ENCODE peak calls at places on chromosome 15, in seven cellular contexts. F, I, L, P, J, O and X are unnamed samples.

GRCh38 chr15:50051811-50052419 is 67.1 kb downstream of the ATP8B4 start:
- DNase-seq in L (no peak), J (peak; percentile 43), I (peak; percentile 93), O (peak; percentile 19), F (peak; percentile 93), P (no peak), X (peak; percentile 87)

GRCh38 chr15:94792166-94792565 is 560.8 kb downstream of the MCTP2 start:
- DNase-seq in J (no peak), P (no peak), I (no peak), L (no peak), F (no peak), O (no peak), X (peak; percentile 93)

GRCh38 chr15:25391971-25392733 is 46.7 kb downstream of the UBE3A start:
- DNase-seq in F (peak; percentile 58), J (no peak), L (no peak), O (no peak), I (peak; percentile 44), P (no peak), X (peak; percentile 73)

GRCh38 chr15:70479056-70479455 is 284.3 kb downstream of the UACA start:
- DNase-seq in L (no peak), I (no peak), O (no peak), F (no peak), J (no peak), P (no peak), X (no peak)

GRCh38 chr15:62739507-62739906 is 303.0 kb upstream of the TPM1 start:
- DNase-seq in P (no peak), L (no peak), O (no peak), I (no peak), J (no peak), F (peak; percentile 26), X (peak; percentile 36)

GRCh38 chr15:93664180-93664951 is 567.0 kb upstream of the MCTP2 start:
- DNase-seq in O (no peak), F (no peak), I (no peak), P (no peak), L (no peak), J (no peak), X (no peak)

GRCh38 chr15:30923429-30923828 is 19.7 kb downstream of the FAN1 start:
- DNase-seq in I (no peak), J (no peak), L (no peak), O (no peak), F (no peak), P (no peak), X (no peak)

GRCh38 chr15:67197364-67197695 is 57.1 kb downstream of the AAGAB start:
- DNase-seq in O (no peak), F (no peak), I (no peak), P (no peak), J (no peak), L (no peak), X (no peak)

GRCh38 chr15:56619881-56620280 is 113.4 kb downstream of the ZNF280D start:
- DNase-seq in F (no peak), L (no peak), J (no peak), O (no peak), I (no peak), P (no peak), X (no peak)

GRCh38 chr15:68639926-68640600 is 61.3 kb downstream of the CORO2B start:
- DNase-seq in O (no peak), I (peak; percentile 40), L (no peak), P (no peak), F (peak; percentile 35), J (no peak), X (peak; percentile 77)

GRCh38 chr15:34682673-34683072 is 72.1 kb downstream of the GJD2 start:
- DNase-seq in J (no peak), O (peak; percentile 59), L (no peak), F (no peak), P (no peak), I (no peak), X (peak; percentile 97)

GRCh38 chr15:54345301-54345700 is 367.1 kb downstream of the UNC13C start:
- DNase-seq in J (no peak), P (no peak), L (no peak), F (no peak), O (no peak), I (no peak), X (no peak)

GRCh38 chr15:36645106-36645505 is 65.7 kb downstream of the CDIN1 start:
- DNase-seq in I (peak; percentile 34), J (no peak), P (no peak), F (peak; percentile 44), L (no peak), O (no peak), X (peak; percentile 13)

GRCh38 chr15:94416829-94417228 is 185.5 kb downstream of the MCTP2 start:
- DNase-seq in J (no peak), P (no peak), I (no peak), L (no peak), O (no peak), F (no peak), X (no peak)

DNA sequence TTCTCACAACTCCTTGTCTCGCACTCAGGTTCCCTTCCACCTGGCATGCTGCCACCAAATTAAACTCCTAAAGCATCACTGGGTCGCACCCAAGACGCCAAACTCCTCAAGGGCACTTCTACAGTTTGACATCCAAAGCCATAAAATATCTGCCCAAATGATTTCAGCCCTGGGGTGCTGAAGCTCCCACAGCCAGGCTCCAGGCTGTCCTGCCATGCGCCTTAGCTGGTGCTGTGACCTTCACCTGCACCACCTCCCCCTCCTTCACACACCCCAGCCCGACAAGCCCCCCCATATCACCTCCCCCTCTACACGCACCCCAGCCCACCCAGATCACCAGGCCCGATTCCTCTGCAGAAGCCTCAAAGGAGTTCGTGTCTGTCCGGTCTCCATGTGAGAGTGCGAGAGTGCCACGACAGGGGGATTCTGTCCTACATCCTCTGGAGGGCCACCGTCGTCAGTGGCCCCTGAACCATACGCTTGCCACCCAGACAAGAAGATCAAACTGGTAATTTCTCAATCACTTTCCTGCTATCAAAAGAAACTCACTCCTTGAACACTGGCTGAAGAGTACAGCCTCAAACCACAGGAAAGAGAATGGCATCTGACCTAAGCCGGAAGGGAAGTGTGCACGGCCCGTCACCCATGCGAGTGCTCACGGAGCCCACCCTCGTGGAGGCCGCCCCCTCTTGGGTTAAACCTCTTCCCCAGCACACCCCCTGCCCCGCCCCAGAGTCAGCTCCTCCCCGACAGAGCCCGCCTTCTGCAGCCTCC is 138.1 kb downstream of the NSMCE3 start:
- DNase-seq in F (no peak), I (no peak), O (no peak), P (peak; percentile 35), J (no peak), L (no peak), X (no peak)
- H3K4me3 ChIP-seq in F (no peak overlapping the region), I (no peak overlapping the region), O (no peak overlapping the region), P (no peak overlapping the region), J (no peak overlapping the region), L (no peak overlapping the region), X (no peak overlapping the region)

GRCh38 chr15:74200871-74201419 is 1.6 kb downstream of the STRA6 start:
- DNase-seq in F (peak; percentile 59), I (peak; percentile 63), O (no peak), P (no peak), L (no peak), J (no peak), X (no peak)

GRCh38 chr15:74203914-74204431 is 1.4 kb upstream of the STRA6 start:
- DNase-seq in I (peak; percentile 91), L (no peak), J (no peak), F (peak; percentile 87), P (peak; percentile 94), O (no peak), X (no peak)

GRCh38 chr15:74200394-74200793 is 2.2 kb downstream of the STRA6 start:
- DNase-seq in I (peak; percentile 87), F (peak; percentile 84), O (no peak), P (peak; percentile 85), L (no peak), J (peak; percentile 18), X (peak; percentile 90)

GRCh38 chr15:74201656-74202420 is 749 bp downstream of the STRA6 start:
- DNase-seq in P (no peak), J (no peak), L (no peak), I (no peak), F (no peak), O (no peak), X (peak; percentile 86)

DNA sequence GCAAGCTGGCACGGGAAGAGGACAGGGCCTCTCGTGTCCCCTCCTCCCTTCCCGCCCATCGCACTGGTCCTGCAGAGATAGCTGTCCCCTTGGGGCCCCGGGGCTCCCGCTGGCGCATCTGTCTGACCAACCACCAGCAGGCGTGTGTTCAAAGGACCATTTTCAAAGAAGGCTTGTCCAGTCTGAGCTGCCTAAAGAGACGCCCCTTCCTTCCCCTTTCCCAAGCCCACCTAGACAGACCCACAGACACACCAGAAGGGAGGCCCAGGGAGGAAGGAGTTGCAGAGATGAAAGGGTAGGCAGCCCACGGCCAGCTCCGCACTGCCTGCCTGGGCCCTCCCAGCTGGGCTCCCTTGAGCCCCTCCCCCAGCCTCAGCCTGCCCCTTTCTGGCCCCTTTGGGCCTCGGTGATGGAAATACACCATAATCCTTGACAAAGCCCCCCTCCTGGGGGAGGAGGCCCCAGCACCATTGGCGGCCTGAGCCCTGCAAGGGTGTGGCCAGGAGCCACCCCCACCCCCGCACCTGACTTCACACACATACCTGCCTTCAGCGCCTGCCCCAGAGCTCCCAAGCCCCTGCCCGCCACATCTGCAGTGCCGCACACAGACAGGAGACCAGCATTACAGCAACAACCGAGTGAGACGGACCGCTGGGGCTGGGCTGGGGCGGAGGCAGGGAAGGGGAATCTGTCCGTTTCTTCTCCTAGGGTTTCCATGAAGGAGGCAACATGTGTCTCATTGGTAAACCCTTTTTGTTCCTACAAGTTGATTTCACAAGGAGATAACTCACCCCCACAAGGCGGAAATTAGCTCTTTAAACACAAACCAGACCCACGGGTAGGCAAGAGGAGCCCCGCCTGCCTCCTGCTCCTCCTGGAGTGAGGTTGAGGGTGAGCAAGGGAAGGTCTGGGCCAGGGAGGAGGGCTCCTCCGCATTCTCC is at the start of gene STRA6:
- DNase-seq in L (no peak), O (no peak), J (no peak), I (no peak), P (no peak), F (peak; percentile 35), X (peak; percentile 83)
- TF ChIP-seq CTCF in L (no peak), O (no peak), J (no peak), I (no peak), P (no peak), F (no peak), X (peak; percentile 29)

GRCh38 chr15:51681303-51681963 is at the start of gene SCG3:
- DNase-seq in J (peak; percentile 76), P (peak; percentile 73), F (peak; percentile 70), I (peak; percentile 81), L (peak; percentile 88), O (peak; percentile 3), X (peak; percentile 88)
- H3K4me3 ChIP-seq in J (no peak within 1 kb of the TSS), P (no peak within 1 kb of the TSS), F (no peak within 1 kb of the TSS), I (peak within 1 kb of the TSS; percentile 23), L (peak within 1 kb of the TSS; percentile 6), O (peak within 1 kb of the TSS; percentile 40), X (peak within 1 kb of the TSS; percentile 12)

DNA sequence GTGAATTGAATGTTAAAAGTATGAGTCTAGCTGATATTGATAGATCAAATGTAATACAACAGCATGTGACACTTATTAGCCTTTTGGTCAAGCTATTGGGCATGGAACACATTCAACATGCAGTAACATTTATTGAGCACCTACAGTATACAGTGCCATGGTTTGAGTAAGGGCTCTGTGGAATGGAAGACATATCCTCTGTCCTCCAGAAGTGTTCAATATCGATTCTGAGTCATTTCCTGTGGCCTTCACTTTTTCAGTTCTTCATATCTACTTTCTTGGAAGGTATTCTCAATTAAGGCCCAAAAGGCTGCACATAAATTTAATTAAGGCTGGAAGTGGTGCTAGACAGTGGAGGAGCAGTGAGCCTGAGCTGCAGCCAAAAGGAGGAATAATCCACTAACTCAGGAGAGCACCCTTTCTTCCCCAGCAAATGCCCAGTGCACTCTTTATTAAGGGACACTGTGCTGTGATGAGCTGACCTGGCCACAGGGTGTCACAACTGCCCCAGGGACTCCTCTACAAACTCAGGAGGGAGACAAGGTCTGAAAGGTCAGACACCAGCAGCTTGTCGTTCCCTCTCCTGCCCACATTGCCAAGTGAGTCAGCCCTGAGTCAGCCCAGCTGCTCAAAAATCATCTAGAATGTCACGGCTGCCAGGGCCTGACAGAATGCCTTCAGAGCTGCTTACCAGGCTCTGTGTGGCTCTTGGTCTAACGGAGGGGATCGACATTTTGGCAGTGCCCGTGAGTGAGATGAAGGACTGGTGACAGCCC is 544.8 kb downstream of the AGBL1 start:
- DNase-seq in L (peak; percentile 45), O (peak; percentile 79), F (peak; percentile 65), I (peak; percentile 63), J (peak; percentile 79), P (peak; percentile 66), X (peak; percentile 95)
- TF ChIP-seq CTCF in L (peak; percentile 31), O (peak; percentile 83), F (peak; percentile 49), I (peak; percentile 24), J (peak; percentile 49), P (peak; percentile 7), X (peak; percentile 70)